ENCODE peak calls at places on chromosome 3, in five cellular contexts. One of them, this sample, is unnamed.

GRCh38 chr3:25001041-25001591 is 426.9 kb upstream of the RARB start:
- DNase-seq in neuronal stem cell: no peak
- DNase-seq in LHCN-M2: no peak
- DNase-seq in heart right ventricle: no peak
- DNase-seq in thoracic aorta: no peak
- DNase-seq in this sample: no peak

GRCh38 chr3:187628169-187628568 is 42.0 kb downstream of the SST start:
- DNase-seq in neuronal stem cell: peak
- DNase-seq in LHCN-M2: peak
- DNase-seq in heart right ventricle: no peak
- DNase-seq in thoracic aorta: no peak
- DNase-seq in this sample: no peak

GRCh38 chr3:10377148-10377725 is 56.3 kb upstream of the SEC13 start:
- DNase-seq in neuronal stem cell: no peak
- DNase-seq in LHCN-M2: no peak
- DNase-seq in heart right ventricle: peak
- DNase-seq in thoracic aorta: no peak
- DNase-seq in this sample: no peak

GRCh38 chr3:23590424-23590823 is 215.3 kb upstream of the UBE2E1 start:
- DNase-seq in neuronal stem cell: no peak
- DNase-seq in LHCN-M2: no peak
- DNase-seq in heart right ventricle: no peak
- DNase-seq in thoracic aorta: no peak
- DNase-seq in this sample: no peak

GRCh38 chr3:46979958-46980497 is 562 bp downstream of the NBEAL2 start:
- DNase-seq in neuronal stem cell: no peak
- DNase-seq in LHCN-M2: no peak
- DNase-seq in heart right ventricle: peak
- DNase-seq in thoracic aorta: no peak
- DNase-seq in this sample: no peak

GRCh38 chr3:49076627-49077026 is 17.2 kb downstream of the QRICH1 start:
- DNase-seq in neuronal stem cell: no peak
- DNase-seq in LHCN-M2: no peak
- DNase-seq in heart right ventricle: no peak
- DNase-seq in thoracic aorta: no peak
- DNase-seq in this sample: no peak

GRCh38 chr3:193313448-193313958 is 65.0 kb downstream of the ATP13A5 start:
- DNase-seq in neuronal stem cell: no peak
- DNase-seq in LHCN-M2: no peak
- DNase-seq in heart right ventricle: no peak
- DNase-seq in thoracic aorta: no peak
- DNase-seq in this sample: no peak

GRCh38 chr3:148790841-148791240 is 36.8 kb upstream of the CPB1 start:
- DNase-seq in neuronal stem cell: no peak
- DNase-seq in LHCN-M2: peak
- DNase-seq in heart right ventricle: no peak
- DNase-seq in thoracic aorta: no peak
- DNase-seq in this sample: no peak

GRCh38 chr3:100708644-100708988 is 678 bp upstream of the TFG start:
- DNase-seq in neuronal stem cell: no peak
- DNase-seq in LHCN-M2: no peak
- DNase-seq in heart right ventricle: no peak
- DNase-seq in thoracic aorta: no peak
- DNase-seq in this sample: no peak

GRCh38 chr3:15330031-15330596 is 2.3 kb downstream of the SH3BP5 start:
- DNase-seq in neuronal stem cell: no peak
- DNase-seq in LHCN-M2: no peak
- DNase-seq in heart right ventricle: no peak
- DNase-seq in thoracic aorta: peak
- DNase-seq in this sample: no peak

GRCh38 chr3:141368925-141369794 is 856 bp downstream of the ZBTB38 start:
- DNase-seq in neuronal stem cell: no peak
- DNase-seq in LHCN-M2: no peak
- DNase-seq in heart right ventricle: no peak
- DNase-seq in thoracic aorta: no peak
- DNase-seq in this sample: no peak

GRCh38 chr3:129564981-129565644 is 22.1 kb downstream of the H1-8 start:
- DNase-seq in neuronal stem cell: no peak
- DNase-seq in LHCN-M2: no peak
- DNase-seq in heart right ventricle: peak
- DNase-seq in thoracic aorta: no peak
- DNase-seq in this sample: no peak

GRCh38 chr3:47012342-47013230 is 33.1 kb downstream of the NBEAL2 start:
- DNase-seq in neuronal stem cell: no peak
- DNase-seq in LHCN-M2: no peak
- DNase-seq in heart right ventricle: no peak
- DNase-seq in thoracic aorta: no peak
- DNase-seq in this sample: no peak

GRCh38 chr3:18444597-18445420 is 19.7 kb upstream of the SATB1 start:
- DNase-seq in neuronal stem cell: peak
- DNase-seq in LHCN-M2: peak
- DNase-seq in heart right ventricle: peak
- DNase-seq in thoracic aorta: no peak
- DNase-seq in this sample: peak

GRCh38 chr3:35201221-35201620 is 438.1 kb upstream of the ARPP21 start:
- DNase-seq in neuronal stem cell: no peak
- DNase-seq in LHCN-M2: peak
- DNase-seq in heart right ventricle: no peak
- DNase-seq in thoracic aorta: no peak
- DNase-seq in this sample: no peak

GRCh38 chr3:5078151-5078550 is 43.9 kb upstream of the ARL8B start:
- DNase-seq in neuronal stem cell: no peak
- DNase-seq in LHCN-M2: peak
- DNase-seq in heart right ventricle: no peak
- DNase-seq in thoracic aorta: no peak
- DNase-seq in this sample: no peak

GRCh38 chr3:113287111-113287817 is 75.9 kb downstream of the BOC start:
- DNase-seq in neuronal stem cell: no peak
- DNase-seq in LHCN-M2: peak
- DNase-seq in heart right ventricle: no peak
- DNase-seq in thoracic aorta: no peak
- DNase-seq in this sample: no peak

GRCh38 chr3:150823277-150823676 is 60.3 kb upstream of the SIAH2 start:
- DNase-seq in neuronal stem cell: no peak
- DNase-seq in LHCN-M2: no peak
- DNase-seq in heart right ventricle: no peak
- DNase-seq in thoracic aorta: no peak
- DNase-seq in this sample: no peak

GRCh38 chr3:123036352-123037014 is 8.9 kb upstream of the SEMA5B start:
- DNase-seq in neuronal stem cell: no peak
- DNase-seq in LHCN-M2: peak
- DNase-seq in heart right ventricle: no peak
- DNase-seq in thoracic aorta: no peak
- DNase-seq in this sample: no peak

GRCh38 chr3:191051037-191051436 is 148.0 kb upstream of the OSTN start:
- DNase-seq in neuronal stem cell: peak
- DNase-seq in LHCN-M2: peak
- DNase-seq in heart right ventricle: no peak
- DNase-seq in thoracic aorta: no peak
- DNase-seq in this sample: no peak

GRCh38 chr3:165206454-165207266 is 10.5 kb upstream of the SLITRK3 start:
- DNase-seq in neuronal stem cell: peak
- DNase-seq in LHCN-M2: peak
- DNase-seq in heart right ventricle: peak
- DNase-seq in thoracic aorta: no peak
- DNase-seq in this sample: no peak

GRCh38 chr3:56257826-56258225 is 210.4 kb downstream of the ERC2 start:
- DNase-seq in neuronal stem cell: no peak
- DNase-seq in LHCN-M2: no peak
- DNase-seq in heart right ventricle: no peak
- DNase-seq in thoracic aorta: no peak
- DNase-seq in this sample: no peak

GRCh38 chr3:63232764-63233396 is 45.2 kb upstream of the SYNPR start:
- DNase-seq in neuronal stem cell: no peak
- DNase-seq in LHCN-M2: no peak
- DNase-seq in heart right ventricle: no peak
- DNase-seq in thoracic aorta: no peak
- DNase-seq in this sample: no peak

GRCh38 chr3:71510485-71510884 is 73.0 kb downstream of the FOXP1 start:
- DNase-seq in neuronal stem cell: no peak
- DNase-seq in LHCN-M2: peak
- DNase-seq in heart right ventricle: no peak
- DNase-seq in thoracic aorta: no peak
- DNase-seq in this sample: no peak

GRCh38 chr3:42493126-42493797 is 9.2 kb upstream of the VIPR1 start:
- DNase-seq in neuronal stem cell: no peak
- DNase-seq in LHCN-M2: no peak
- DNase-seq in heart right ventricle: no peak
- DNase-seq in thoracic aorta: no peak
- DNase-seq in this sample: peak

GRCh38 chr3:88785841-88786240 is 321.6 kb upstream of the EPHA3 start:
- DNase-seq in neuronal stem cell: no peak
- DNase-seq in LHCN-M2: no peak
- DNase-seq in heart right ventricle: no peak
- DNase-seq in thoracic aorta: no peak
- DNase-seq in this sample: no peak

GRCh38 chr3:131421957-131422498 is 40.5 kb downstream of the NUDT16 start:
- DNase-seq in neuronal stem cell: no peak
- DNase-seq in LHCN-M2: peak
- DNase-seq in heart right ventricle: no peak
- DNase-seq in thoracic aorta: no peak
- DNase-seq in this sample: no peak

GRCh38 chr3:118208642-118209041 is 826.0 kb downstream of the IGSF11 start:
- DNase-seq in neuronal stem cell: no peak
- DNase-seq in LHCN-M2: no peak
- DNase-seq in heart right ventricle: no peak
- DNase-seq in thoracic aorta: no peak
- DNase-seq in this sample: no peak

GRCh38 chr3:8499181-8499611 is 2.4 kb upstream of the LMCD1 start:
- DNase-seq in neuronal stem cell: peak
- DNase-seq in LHCN-M2: no peak
- DNase-seq in heart right ventricle: no peak
- DNase-seq in thoracic aorta: no peak
- DNase-seq in this sample: no peak

GRCh38 chr3:100941046-100941445 is 52.2 kb downstream of the ABI3BP start:
- DNase-seq in neuronal stem cell: no peak
- DNase-seq in LHCN-M2: peak
- DNase-seq in heart right ventricle: no peak
- DNase-seq in thoracic aorta: no peak
- DNase-seq in this sample: no peak